ENCODE peak calls at places on chromosome 4, in five cellular contexts. Y is right lobe of liver, C is dorsolateral prefrontal cortex, T is RWPE1, U is neural progenitor cell. D is an unnamed sample.
A peak's percentile ranks its signal among the peaks of the same experiment; 100 is the strongest.

GRCh38 chr4:19945979-19946380 is 305.7 kb upstream of the SLIT2 start:
- DNase-seq in Y (no peak), C (no peak), T (peak; percentile 48), U (no peak), D (no peak)

GRCh38 chr4:153465922-153466636 is at the start of gene TMEM131L:
- DNase-seq in Y (peak; percentile 91), C (peak; percentile 63), T (peak; percentile 71), U (peak; percentile 93), D (peak; percentile 43)

GRCh38 chr4:86910820-86911684 is 18.8 kb upstream of the C4orf36 start:
- DNase-seq in Y (no peak), C (no peak), T (no peak), U (no peak), D (no peak)

GRCh38 chr4:184641022-184641421 is 8.2 kb downstream of the CASP3 start:
- DNase-seq in Y (no peak), C (no peak), T (no peak), U (no peak), D (no peak)

GRCh38 chr4:150577786-150578185 is 4.2 kb upstream of the MAB21L2 start:
- DNase-seq in Y (no peak), C (no peak), T (no peak), U (no peak), D (no peak)

GRCh38 chr4:3293410-3294391 is 880 bp downstream of the RGS12 start:
- DNase-seq in Y (peak; percentile 53), C (peak; percentile 26), T (no peak), U (no peak), D (no peak)

GRCh38 chr4:6454112-6454910 is 18.1 kb downstream of the PPP2R2C start:
- DNase-seq in Y (no peak), C (no peak), T (no peak), U (no peak), D (no peak)

GRCh38 chr4:170623899-170624298 is 534.1 kb upstream of the AADAT start:
- DNase-seq in Y (no peak), C (no peak), T (no peak), U (no peak), D (no peak)

GRCh38 chr4:77432702-77433101 is 172.9 kb upstream of the CXCL13 start:
- DNase-seq in Y (no peak), C (no peak), T (no peak), U (peak; percentile 28), D (no peak)

GRCh38 chr4:156190606-156191005 is 236.9 kb upstream of the CTSO start:
- DNase-seq in Y (no peak), C (no peak), T (no peak), U (no peak), D (no peak)

GRCh38 chr4:99573735-99574368 is 772 bp upstream of the MTTP start:
- DNase-seq in Y (no peak), C (no peak), T (no peak), U (no peak), D (no peak)

GRCh38 chr4:99574530-99575314 is at the start of gene MTTP:
- DNase-seq in Y (peak; percentile 79), C (no peak), T (no peak), U (no peak), D (no peak)

GRCh38 chr4:99578679-99579078 is 4.1 kb downstream of the MTTP start:
- DNase-seq in Y (no peak), C (no peak), T (no peak), U (no peak), D (no peak)

DNA sequence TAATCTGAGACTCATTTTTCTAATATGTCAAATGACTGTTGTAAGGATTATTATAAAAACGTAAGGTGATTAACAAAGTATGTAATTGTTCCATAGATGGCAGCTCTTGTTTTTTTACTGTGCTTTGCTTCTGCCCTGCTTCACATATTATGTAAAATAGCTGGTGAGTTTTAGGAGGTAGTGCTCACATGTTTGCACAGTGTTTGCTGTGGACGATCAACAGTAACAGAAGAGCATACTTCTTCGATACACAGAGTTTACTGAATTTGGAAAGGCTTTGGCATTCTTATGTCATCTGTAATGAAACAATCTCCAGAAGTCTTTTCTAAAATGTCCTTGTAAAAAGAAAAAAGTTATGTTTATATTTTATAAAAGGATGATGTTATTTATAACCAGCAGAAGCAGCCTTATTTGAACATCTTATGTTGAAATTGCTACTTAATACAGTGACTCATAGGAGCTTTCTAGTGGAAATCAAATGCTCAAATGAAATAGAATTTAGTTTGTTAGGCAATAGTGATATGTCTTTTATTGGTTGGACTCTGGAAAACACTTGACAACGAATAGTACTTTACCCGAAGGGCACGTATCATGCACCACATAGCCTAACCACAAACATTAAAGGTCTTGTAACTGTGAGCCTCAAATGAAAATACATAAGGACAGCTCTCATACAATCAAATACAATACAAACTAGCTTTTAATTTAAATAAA is 1.9 kb upstream of the MTTP start:
- DNase-seq in Y (peak; percentile 49), C (no peak), T (peak; percentile 3), U (no peak), D (no peak)
- H3K27ac ChIP-seq in Y (peak overlapping the region; percentile 75), C (no peak overlapping the region), T (no peak overlapping the region), U (no peak overlapping the region), D (no peak overlapping the region)

GRCh38 chr4:144300616-144301015 is 160.1 kb upstream of the GYPA start:
- DNase-seq in Y (no peak), C (no peak), T (no peak), U (no peak), D (no peak)
- H3K27ac ChIP-seq in Y (no peak overlapping the region), C (no peak overlapping the region), T (no peak overlapping the region), U (no peak overlapping the region), D (no peak overlapping the region)

GRCh38 chr4:124278477-124278876 is 434.1 kb downstream of the ANKRD50 start:
- DNase-seq in Y (no peak), C (no peak), T (peak; percentile 13), U (no peak), D (no peak)

GRCh38 chr4:124276461-124276860 is 436.1 kb downstream of the ANKRD50 start:
- DNase-seq in Y (no peak), C (no peak), T (no peak), U (no peak), D (no peak)

GRCh38 chr4:124279741-124280140 is 432.8 kb downstream of the ANKRD50 start:
- DNase-seq in Y (no peak), C (no peak), T (no peak), U (no peak), D (no peak)

GRCh38 chr4:124282301-124282898 is 430.1 kb downstream of the ANKRD50 start:
- DNase-seq in Y (no peak), C (no peak), T (no peak), U (no peak), D (no peak)

GRCh38 chr4:124277691-124278090 is 434.8 kb downstream of the ANKRD50 start:
- DNase-seq in Y (no peak), C (no peak), T (no peak), U (no peak), D (no peak)
- H3K27ac ChIP-seq in Y (no peak overlapping the region), C (no peak overlapping the region), T (no peak overlapping the region), U (no peak overlapping the region), D (no peak overlapping the region)

GRCh38 chr4:24137963-24138601 is 248.2 kb upstream of the PPARGC1A start:
- DNase-seq in Y (peak; percentile 90), C (no peak), T (no peak), U (no peak), D (no peak)
- H3K27ac ChIP-seq in Y (peak overlapping the region; percentile 96), C (no peak overlapping the region), T (no peak overlapping the region), U (peak overlapping the region; percentile 2), D (no peak overlapping the region)

DNA sequence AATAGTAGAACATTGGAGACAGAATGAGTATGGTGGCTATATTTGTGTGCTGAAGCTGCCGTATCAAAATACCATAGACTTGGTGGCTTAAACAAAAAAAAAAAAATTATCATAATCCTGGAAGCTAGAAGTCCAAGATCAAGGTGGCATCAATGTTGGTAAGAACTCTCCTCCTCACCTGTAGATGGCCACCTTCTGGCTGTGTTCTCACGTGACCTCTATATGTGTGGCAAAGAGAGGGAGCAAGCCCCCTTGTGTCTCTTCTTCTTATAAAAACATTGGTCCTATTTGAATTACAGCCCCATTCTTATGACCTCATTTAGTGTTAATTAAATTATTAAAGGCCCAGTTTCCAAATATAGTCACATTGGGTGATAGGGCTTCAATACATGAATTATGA is 1640.9 kb upstream of the PCDH7 start:
- DNase-seq in Y (no peak), C (no peak), T (no peak), U (no peak), D (no peak)
- H3K27ac ChIP-seq in Y (no peak overlapping the region), C (no peak overlapping the region), T (no peak overlapping the region), U (no peak overlapping the region), D (no peak overlapping the region)

DNA sequence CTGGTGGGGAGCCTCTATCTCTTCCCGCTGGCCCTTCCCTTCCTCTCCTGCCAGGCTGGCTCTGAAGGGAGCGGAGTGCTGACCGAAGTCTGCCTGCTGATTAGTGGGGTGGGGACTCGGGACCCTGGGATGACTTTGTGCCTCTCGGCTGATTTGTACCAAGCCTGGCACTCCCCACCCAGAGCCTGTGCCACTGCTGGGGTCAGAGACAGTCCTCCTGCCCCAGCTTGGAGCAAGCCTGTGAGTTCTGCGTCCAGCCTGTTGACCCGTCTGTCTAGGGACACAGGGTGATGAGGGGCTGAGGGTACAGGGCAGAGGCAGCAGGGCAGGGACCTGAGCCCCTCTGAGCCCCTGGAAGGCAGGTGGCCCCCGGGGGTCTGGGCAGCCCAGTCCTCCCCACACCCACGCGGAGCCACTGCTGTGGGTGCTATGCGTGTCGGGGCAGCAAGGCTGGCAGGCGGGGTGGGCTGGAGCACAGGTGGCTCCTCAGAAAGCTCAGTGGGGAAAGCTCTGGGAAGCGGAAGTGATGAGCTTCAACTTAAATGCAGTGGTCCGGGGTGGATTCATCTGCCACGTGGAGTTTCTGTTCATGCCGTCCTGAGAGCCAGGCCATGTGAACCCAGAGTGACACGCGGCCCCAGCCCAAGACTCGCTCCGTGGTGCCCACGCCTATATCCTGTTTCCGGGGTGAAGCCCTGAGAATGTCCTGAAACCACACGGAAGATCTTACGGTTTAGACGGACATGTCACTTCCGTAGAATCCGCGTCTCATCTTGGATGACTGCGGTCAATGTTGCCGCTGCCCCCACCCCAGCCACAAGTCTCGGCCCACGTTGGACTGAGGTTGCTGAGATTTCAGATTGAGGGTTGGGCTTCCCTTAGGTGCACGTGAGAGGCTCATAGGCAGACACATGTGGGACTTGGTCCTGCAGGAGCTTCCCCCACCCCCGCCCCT is 21.1 kb upstream of the UVSSA start:
- DNase-seq in Y (no peak), C (no peak), T (no peak), U (no peak), D (no peak)
- H3K27ac ChIP-seq in Y (no peak overlapping the region), C (no peak overlapping the region), T (peak overlapping the region; percentile 80), U (no peak overlapping the region), D (no peak overlapping the region)

DNA sequence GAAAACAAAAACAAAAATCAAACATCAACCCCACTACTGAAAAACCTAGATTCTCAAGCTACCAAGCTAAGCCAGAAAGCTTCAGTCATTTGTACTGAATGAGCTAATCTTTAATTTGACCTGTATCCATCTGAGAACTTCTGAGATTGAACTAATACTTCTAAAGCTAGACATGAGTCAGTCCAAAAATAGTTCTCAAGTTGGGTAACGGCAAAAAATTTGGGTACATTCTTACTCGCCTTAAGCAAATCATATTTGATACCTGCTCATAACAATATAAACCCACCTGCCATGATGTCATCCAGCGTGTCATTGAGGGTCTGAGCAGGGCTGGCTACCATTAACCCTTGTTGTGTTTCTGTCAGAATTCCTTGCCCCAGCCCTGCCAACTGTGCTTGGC is 69.7 kb upstream of the COX18 start:
- DNase-seq in Y (no peak), C (no peak), T (no peak), U (no peak), D (no peak)
- H3K27ac ChIP-seq in Y (no peak overlapping the region), C (peak overlapping the region; percentile 35), T (no peak overlapping the region), U (peak overlapping the region; percentile 97), D (peak overlapping the region; percentile 64)

GRCh38 chr4:879730-880079 is 52.4 kb downstream of the GAK start:
- DNase-seq in Y (no peak), C (no peak), T (no peak), U (no peak), D (peak; percentile 48)
- H3K27ac ChIP-seq in Y (no peak overlapping the region), C (no peak overlapping the region), T (no peak overlapping the region), U (no peak overlapping the region), D (no peak overlapping the region)

D was measured in caudate nucleus.